ENCODE peak calls at places on chromosomes 13 and 19, in four cellular contexts. I is OCI-LY7, T is breast epithelium, K is neural progenitor cell. U is an unnamed sample.

GRCh38 chr13:21657538-21657937 is 13.3 kb upstream of the FGF9 start:
- DNase-seq in T (no peak), I (no peak), K (no peak), U (no peak)

GRCh38 chr19:17404621-17405249 is 695 bp downstream of the BST2 start:
- DNase-seq in T (no peak), K (no peak), I (no peak), U (no peak)

GRCh38 chr13:24764276-24764630 is 284 bp downstream of the RNF17 start:
- DNase-seq in T (no peak), I (no peak), K (no peak), U (no peak)

GRCh38 chr19:11921852-11922495 is 2.9 kb upstream of the ZNF700 start:
- DNase-seq in I (no peak), T (no peak), K (no peak), U (no peak)

GRCh38 chr13:113373811-113374485 is 10.0 kb upstream of the GRTP1 start:
- DNase-seq in I (no peak), K (no peak), T (no peak), U (no peak)

GRCh38 chr19:54179921-54180452 is 7.0 kb upstream of the TMC4 start:
- DNase-seq in I (peak; percentile 75), T (no peak), K (peak; percentile 95), U (no peak)

GRCh38 chr19:33241530-33242101 is 16.0 kb upstream of the SLC7A10 start:
- DNase-seq in I (peak; percentile 29), K (peak; percentile 55), T (no peak), U (no peak)

GRCh38 chr19:17555929-17556813 is 722 bp downstream of the COLGALT1 start:
- DNase-seq in I (peak; percentile 67), K (peak; percentile 55), T (no peak), U (peak; percentile 41)

GRCh38 chr19:31356587-31357314 is 7.5 kb upstream of the TSHZ3 start:
- DNase-seq in T (no peak), K (peak; percentile 75), I (no peak), U (no peak)

GRCh38 chr13:74084375-74084902 is 49.8 kb downstream of the KLF12 start:
- DNase-seq in I (no peak), T (no peak), K (no peak), U (no peak)

GRCh38 chr19:30174791-30175190 is 197.4 kb upstream of the ZNF536 start:
- DNase-seq in T (no peak), K (no peak), I (no peak), U (no peak)

GRCh38 chr19:29121684-29122083 is 91.3 kb downstream of the UQCRFS1 start:
- DNase-seq in I (no peak), K (peak; percentile 39), T (no peak), U (no peak)

GRCh38 chr19:18119243-18120105 is 21.9 kb downstream of the MAST3 start:
- DNase-seq in K (no peak), I (peak; percentile 63), T (no peak), U (no peak)

GRCh38 chr13:95258619-95259194 is 42.5 kb downstream of the ABCC4 start:
- DNase-seq in T (no peak), I (no peak), K (no peak), U (no peak)

GRCh38 chr13:43220873-43221578 is 197.6 kb downstream of the DNAJC15 start:
- DNase-seq in T (no peak), K (no peak), I (no peak), U (no peak)

GRCh38 chr19:46546194-46546896 is 50.7 kb upstream of the PNMA8B start:
- DNase-seq in I (peak; percentile 29), T (no peak), K (peak; percentile 51), U (peak; percentile 22)

GRCh38 chr19:43820098-43820860 is 6.8 kb upstream of the ZNF283 start:
- DNase-seq in K (no peak), T (peak; percentile 52), I (no peak), U (no peak)

GRCh38 chr13:103078145-103078544 is 11.9 kb upstream of the SLC10A2 start:
- DNase-seq in K (no peak), I (no peak), T (no peak), U (no peak)

GRCh38 chr19:50779504-50780457 is 9.5 kb downstream of the GPR32 start:
- DNase-seq in K (no peak), T (no peak), I (no peak), U (no peak)

GRCh38 chr13:112072531-112073244 is 5.7 kb downstream of the SOX1 start:
- DNase-seq in I (no peak), T (no peak), K (peak; percentile 88), U (no peak)

GRCh38 chr19:5337126-5337525 is 3.5 kb downstream of the PTPRS start:
- DNase-seq in K (no peak), T (no peak), I (no peak), U (no peak)

GRCh38 chr13:72504026-72504925 is 223.2 kb downstream of the MZT1 start:
- DNase-seq in K (peak; percentile 21), T (no peak), I (no peak), U (no peak)

GRCh38 chr19:1459479-1459878 is 9.6 kb downstream of the APC2 start:
- DNase-seq in I (no peak), K (no peak), T (no peak), U (no peak)

GRCh38 chr19:40089462-40089861 is 1.3 kb downstream of the ZNF780A start:
- DNase-seq in I (peak; percentile 3), K (no peak), T (no peak), U (no peak)

GRCh38 chr13:97122381-97122996 is 99.6 kb upstream of the MBNL2 start:
- DNase-seq in I (no peak), K (no peak), T (no peak), U (no peak)

DNA sequence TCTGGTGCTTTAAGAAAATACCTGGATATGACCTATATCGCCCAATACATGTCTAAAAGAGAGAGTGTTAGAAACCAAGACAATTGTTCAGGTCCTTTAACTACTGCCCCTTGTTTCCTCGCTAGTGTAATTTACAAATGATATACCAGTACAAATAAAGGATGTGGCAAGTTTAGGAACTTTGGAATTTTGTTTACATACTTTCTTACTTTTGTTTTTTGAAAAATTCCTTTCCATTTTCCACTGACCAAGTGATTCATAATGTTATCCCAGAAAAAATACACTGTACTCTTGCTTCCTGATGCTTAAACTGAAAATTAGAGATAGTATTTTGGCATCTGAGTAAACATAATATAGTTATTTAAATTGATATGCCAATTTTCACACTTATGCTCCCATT is 96.8 kb upstream of the CSNK1A1L start:
- DNase-seq in K (no peak), T (no peak), I (no peak), U (no peak)
- H3K27ac ChIP-seq in K (no peak overlapping the region), T (no peak overlapping the region), I (no peak overlapping the region), U (no peak overlapping the region)

DNA sequence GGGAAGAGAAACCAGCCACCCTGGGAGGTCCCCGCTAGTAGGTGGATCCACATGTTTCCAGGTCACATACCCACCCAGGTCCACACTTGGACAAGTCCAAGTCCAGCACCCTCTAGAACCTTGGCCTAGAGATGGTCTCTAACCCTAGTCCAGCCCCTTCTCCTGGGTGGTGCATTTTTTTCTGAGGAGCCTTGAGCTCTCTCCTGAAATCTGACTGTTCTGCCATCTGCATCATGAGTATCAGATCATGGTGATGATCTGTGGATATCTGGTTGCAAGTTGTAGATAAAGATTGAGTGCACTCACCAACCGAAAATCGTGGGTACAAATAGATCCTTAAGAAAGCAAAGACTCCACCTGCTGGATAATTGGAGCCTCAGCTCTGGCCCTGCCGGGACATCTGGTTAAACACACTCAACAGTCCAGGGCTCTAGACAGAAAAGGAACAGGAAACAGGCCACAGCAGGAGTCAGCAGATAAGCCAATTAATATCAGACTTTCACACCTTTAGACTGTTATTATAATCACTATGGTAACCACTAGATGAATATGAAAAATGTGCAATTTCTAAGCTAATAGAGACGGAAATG is 41.1 kb downstream of the GPR12 start:
- DNase-seq in I (peak; percentile 6), T (no peak), K (no peak), U (no peak)
- TF ChIP-seq CTCF in I (peak; percentile 24), T (no peak), K (peak; percentile 33), U (no peak)

DNA sequence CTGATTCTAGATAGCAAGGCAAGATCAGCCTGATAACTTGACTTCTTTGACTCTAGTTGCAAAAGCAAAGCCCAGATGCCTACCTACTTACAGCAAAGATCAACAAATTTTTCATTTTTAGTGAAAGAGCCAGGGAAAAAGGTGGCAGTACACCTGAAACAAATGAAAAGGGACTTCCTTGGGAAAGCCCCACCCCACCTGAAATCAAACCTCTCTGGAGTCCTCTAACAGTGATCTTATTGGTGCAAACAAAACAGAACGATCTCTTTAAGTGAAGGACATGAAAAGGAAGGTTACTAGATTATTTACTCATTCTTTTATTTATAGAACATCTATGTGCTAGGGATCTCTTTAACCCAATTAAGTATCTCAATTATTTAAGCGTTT is 507 bp upstream of the LCP1 start:
- DNase-seq in T (no peak), K (no peak), I (no peak), U (no peak)
- H3K27ac ChIP-seq in T (peak overlapping the region; percentile 54), K (no peak overlapping the region), I (peak overlapping the region; percentile 92), U (no peak overlapping the region)

GRCh38 chr13:108878732-108879131 is 249.3 kb downstream of the MYO16 start:
- DNase-seq in I (no peak), T (no peak), K (no peak), U (no peak)

GRCh38 chr13:108877300-108877699 is 247.9 kb downstream of the MYO16 start:
- DNase-seq in I (no peak), K (no peak), T (no peak), U (no peak)
- TF ChIP-seq CTCF in I (no peak), K (no peak), T (no peak), U (no peak)

DNA sequence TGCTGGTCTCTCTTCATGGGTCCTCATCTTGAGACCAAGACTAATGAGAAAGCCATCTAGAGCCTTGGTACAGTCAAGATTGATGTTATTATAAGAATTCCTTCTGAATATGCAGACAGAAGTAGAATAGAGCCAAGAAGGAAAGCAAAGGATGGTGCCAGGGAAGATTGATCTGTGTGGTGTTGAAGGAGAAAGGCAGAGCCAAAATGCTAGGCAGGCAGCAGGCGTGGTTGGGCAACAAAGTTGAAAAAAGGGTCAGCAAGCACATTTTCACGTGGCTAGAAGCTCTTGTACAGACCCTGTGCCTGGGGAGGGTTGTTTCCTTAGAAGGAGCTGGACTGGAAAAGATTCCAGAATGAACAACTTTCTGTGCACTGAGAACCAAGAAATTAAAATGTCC is 319.7 kb upstream of the ARGLU1 start:
- DNase-seq in I (no peak), T (no peak), K (no peak), U (no peak)
- H3K27ac ChIP-seq in I (no peak overlapping the region), T (no peak overlapping the region), K (no peak overlapping the region), U (no peak overlapping the region)

GRCh38 chr19:34806976-34807860 is 34.2 kb upstream of the ZNF599 start:
- DNase-seq in I (no peak), T (no peak), K (no peak), U (no peak)
- TF ChIP-seq CTCF in I (no peak), T (no peak), K (no peak), U (no peak)

GRCh38 chr13:106343831-106344230 is 191.6 kb downstream of the EFNB2 start:
- DNase-seq in K (no peak), T (no peak), I (no peak), U (no peak)

GRCh38 chr13:106344318-106344717 is 191.1 kb downstream of the EFNB2 start:
- DNase-seq in T (no peak), I (no peak), K (no peak), U (no peak)

GRCh38 chr13:106350208-106350607 is 185.3 kb downstream of the EFNB2 start:
- DNase-seq in I (no peak), K (no peak), T (no peak), U (no peak)

GRCh38 chr13:106349080-106349841 is 186.2 kb downstream of the EFNB2 start:
- DNase-seq in K (peak; percentile 71), I (no peak), T (no peak), U (no peak)

DNA sequence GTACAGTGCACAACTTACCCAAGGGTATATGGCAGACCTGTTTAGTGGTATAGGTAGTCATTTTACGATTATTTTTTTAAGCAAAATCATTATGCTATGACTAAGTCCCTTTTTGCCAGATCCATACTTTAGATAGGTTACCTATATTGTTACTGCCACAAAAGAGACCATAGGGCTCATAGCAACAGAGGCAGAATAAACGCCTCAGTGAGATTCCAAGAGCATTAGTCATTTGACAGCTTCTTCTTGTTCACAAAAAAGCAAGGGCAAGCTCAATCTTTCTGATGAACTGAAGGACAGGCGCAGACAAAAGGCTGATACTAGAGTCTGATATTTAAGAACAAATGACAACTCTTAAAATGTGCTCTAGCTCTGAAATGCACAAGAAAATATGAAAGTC is 187.4 kb downstream of the EFNB2 start:
- DNase-seq in K (peak; percentile 33), T (no peak), I (no peak), U (no peak)
- H3K27ac ChIP-seq in K (no peak overlapping the region), T (no peak overlapping the region), I (no peak overlapping the region), U (no peak overlapping the region)

U was measured in gastrocnemius medialis.